ENCODE peak calls at places on chromosomes 3 and 15, in four cellular contexts. N is pancreas, I is AG04450, A is psoas muscle. U is an unnamed sample. For H3K27me3, the result is how much of the 10 kb centered on the place peaks cover.

GRCh38 chr15:38474155-38474757 is 20.3 kb downstream of the FAM98B start:
- DNase-seq in N (no peak), I (no peak), A (no peak), U (no peak)

GRCh38 chr3:79515072-79515471 is 252.7 kb downstream of the ROBO1 start:
- DNase-seq in N (no peak), I (no peak), A (no peak), U (peak)

GRCh38 chr3:2597615-2598014 is 498.9 kb downstream of the CNTN4 start:
- DNase-seq in N (no peak), I (no peak), A (no peak), U (no peak)

GRCh38 chr3:154188416-154188815 is 67.2 kb downstream of the ARHGEF26 start:
- DNase-seq in N (no peak), I (no peak), A (no peak), U (no peak)

GRCh38 chr15:37773111-37773860 is 161.2 kb upstream of the TMCO5A start:
- DNase-seq in N (no peak), I (peak), A (no peak), U (no peak)

GRCh38 chr15:83716605-83717004 is 62.7 kb downstream of the ADAMTSL3 start:
- DNase-seq in N (no peak), I (no peak), A (no peak), U (no peak)

GRCh38 chr3:10547413-10547812 is 42.0 kb upstream of the ATP2B2 start:
- DNase-seq in N (no peak), I (no peak), A (no peak), U (no peak)

GRCh38 chr15:62742409-62743171 is 300.0 kb upstream of the TPM1 start:
- DNase-seq in N (peak), I (peak), A (peak), U (peak)

GRCh38 chr3:188153498-188153948 is 434 bp upstream of the LPP start:
- DNase-seq in N (peak), I (peak), A (peak), U (no peak)

GRCh38 chr15:66661432-66662096 is 40.5 kb upstream of the SMAD6 start:
- DNase-seq in N (no peak), I (no peak), A (peak), U (no peak)

GRCh38 chr3:120587326-120587840 is 8.8 kb upstream of the NDUFB4 start:
- DNase-seq in N (no peak), I (no peak), A (no peak), U (no peak)

GRCh38 chr3:52004158-52004787 is 8.6 kb upstream of the RPL29 start:
- DNase-seq in N (no peak), I (no peak), A (peak), U (peak)

GRCh38 chr3:114418724-114419543 is 125.1 kb downstream of the TIGIT start:
- DNase-seq in N (no peak), I (peak), A (no peak), U (no peak)

GRCh38 chr3:88807471-88808090 is 299.8 kb upstream of the EPHA3 start:
- DNase-seq in N (no peak), I (no peak), A (no peak), U (no peak)

GRCh38 chr3:62186967-62187366 is 186.4 kb downstream of the FEZF2 start:
- DNase-seq in N (no peak), I (no peak), A (no peak), U (no peak)

GRCh38 chr3:153572165-153572564 is 410.1 kb downstream of the RAP2B start:
- DNase-seq in N (no peak), I (no peak), A (no peak), U (no peak)

GRCh38 chr3:184349563-184350470 is 11.6 kb downstream of the CLCN2 start:
- DNase-seq in N (no peak), I (no peak), A (peak), U (no peak)

GRCh38 chr15:52857937-52858336 is 67.8 kb upstream of the ONECUT1 start:
- DNase-seq in N (no peak), I (no peak), A (no peak), U (no peak)

GRCh38 chr15:52856286-52856685 is 66.2 kb upstream of the ONECUT1 start:
- DNase-seq in N (no peak), I (no peak), A (no peak), U (no peak)

GRCh38 chr15:52855157-52855556 is 65.0 kb upstream of the ONECUT1 start:
- DNase-seq in N (no peak), I (no peak), A (no peak), U (no peak)

GRCh38 chr15:52858388-52859176 is 68.4 kb upstream of the ONECUT1 start:
- DNase-seq in N (no peak), I (no peak), A (no peak), U (no peak)

DNA sequence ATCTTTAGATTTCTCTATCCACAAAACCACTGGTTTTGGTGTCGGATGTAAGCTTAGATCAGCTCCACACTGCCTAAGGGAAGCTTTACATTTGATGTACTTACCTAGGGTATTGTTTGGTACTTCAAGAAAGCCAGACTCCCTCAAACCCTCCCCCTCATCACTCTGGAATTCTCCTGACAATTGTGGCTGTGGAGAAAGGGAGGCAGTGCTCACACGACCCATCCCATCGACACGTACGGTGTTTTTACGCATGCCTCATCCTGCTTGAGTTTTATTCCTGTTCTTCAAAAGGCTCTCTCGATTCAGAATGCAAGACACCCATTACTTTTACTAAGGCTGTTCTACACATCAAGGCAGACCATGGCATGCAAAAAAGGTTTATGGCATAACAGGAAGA is 67.3 kb upstream of the ONECUT1 start:
- DNase-seq in N (no peak), I (no peak), A (no peak), U (no peak)
- H3K27ac ChIP-seq in N (no peak), I (no peak), A (no peak), U (no peak)

DNA sequence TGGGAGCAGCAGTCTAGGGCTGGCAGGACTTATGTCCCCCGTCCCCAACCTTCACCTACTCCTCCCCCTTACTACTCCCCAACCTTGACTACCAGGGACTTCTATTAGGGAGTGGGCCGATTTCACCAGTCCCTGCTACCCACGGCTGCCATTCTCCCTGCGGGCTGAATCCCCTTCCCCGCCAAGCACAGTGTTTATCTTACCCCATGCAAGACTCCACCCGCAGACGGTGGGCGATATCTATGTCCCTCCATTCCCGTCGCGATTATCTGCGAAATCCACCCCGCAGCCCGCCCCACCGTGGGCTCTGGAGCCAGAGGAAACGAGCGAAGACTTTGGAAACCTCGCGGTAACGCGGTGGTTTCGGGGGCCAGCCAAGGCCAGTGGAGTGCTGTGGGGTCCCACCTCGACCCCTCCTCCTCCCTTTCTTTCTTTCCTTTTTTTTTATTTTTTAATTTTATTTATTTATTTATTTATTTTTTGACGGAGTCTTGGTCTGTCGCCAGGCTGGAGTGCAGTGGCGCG is 4.7 kb downstream of the ISLR2 start:
- DNase-seq in N (no peak), I (no peak), A (no peak), U (no peak)
- H3K27me3 ChIP-seq in N (under half), I (half or more), A (under half), U (half or more)

GRCh38 chr3:194296448-194296831 is 54.7 kb downstream of the CPN2 start:
- DNase-seq in N (peak), I (no peak), A (no peak), U (no peak)
- H3K4me3 ChIP-seq in N (no peak), I (peak), A (peak), U (peak)

DNA sequence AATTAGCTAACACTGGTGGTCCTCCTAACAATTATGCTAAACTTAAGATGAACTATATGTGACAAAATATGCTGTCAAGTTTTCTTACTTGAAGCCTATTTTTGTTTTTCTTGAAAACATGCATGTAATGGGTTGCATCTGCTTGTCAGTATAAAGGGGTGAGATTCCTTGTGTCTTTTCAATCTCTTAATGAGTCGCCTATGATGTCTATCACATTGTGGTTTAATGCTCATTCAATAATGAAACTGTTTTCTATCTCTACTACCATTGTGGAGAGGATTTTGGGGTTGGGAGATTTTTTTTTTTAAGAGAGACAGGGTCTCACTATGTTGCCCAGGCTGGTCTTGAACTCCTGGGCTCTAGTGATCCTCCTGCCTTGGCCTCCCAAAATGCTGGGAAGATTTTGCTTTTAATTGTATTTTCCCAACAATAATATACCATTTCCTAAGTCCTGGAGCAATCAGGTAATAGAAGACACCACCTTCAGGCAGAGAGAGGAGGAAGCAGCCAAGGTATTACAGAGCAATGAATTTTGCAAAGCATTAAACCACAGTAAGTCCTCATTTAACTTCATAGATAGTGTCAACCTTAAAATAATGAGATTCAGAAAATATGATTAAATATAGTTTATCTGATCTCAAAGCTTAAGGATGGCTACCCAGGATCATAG is 17.4 kb upstream of the TRMT10C start:
- DNase-seq in N (no peak), I (no peak), A (no peak), U (no peak)
- H3K27ac ChIP-seq in N (no peak), I (no peak), A (no peak), U (no peak)

GRCh38 chr3:181724432-181724740 is 12.7 kb downstream of the SOX2 start:
- DNase-seq in N (no peak), I (no peak), A (no peak), U (no peak)
- H3K27me3 ChIP-seq in N (under half), I (half or more), A (half or more), U (half or more)

DNA sequence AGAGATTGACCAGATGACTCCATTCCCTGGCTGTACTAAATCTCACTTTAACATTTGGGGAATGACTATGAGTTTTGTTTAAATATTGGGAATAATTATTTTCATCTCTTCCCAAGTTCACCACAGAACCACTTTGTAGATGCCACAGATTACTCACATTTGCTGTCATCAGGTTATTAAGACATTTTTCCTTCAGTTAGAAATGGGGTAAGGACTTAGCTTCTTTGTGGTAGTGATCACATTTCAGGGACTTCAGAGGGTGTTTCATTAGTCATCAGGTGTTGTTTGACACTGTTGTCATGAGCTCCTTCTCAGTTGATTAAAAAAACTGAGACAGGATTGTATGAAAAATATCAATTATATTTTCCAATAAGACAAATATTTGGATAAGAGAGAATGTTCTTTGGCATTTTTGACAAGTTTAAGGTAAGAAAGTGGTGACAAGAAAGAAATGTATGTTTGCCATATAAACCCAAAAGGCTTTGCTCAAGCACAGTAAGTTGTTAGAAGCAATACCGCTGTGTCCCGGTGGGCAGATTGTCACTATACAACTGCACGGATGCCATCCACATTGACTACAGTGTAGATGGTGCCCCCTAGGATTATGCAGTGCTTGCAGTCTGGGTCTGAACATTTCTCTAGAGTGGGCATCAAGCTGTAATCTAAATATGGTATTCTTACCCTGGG is 22.3 kb downstream of the FBXL2 start:
- DNase-seq in N (no peak), I (no peak), A (no peak), U (no peak)
- H3K4me3 ChIP-seq in N (no peak), I (peak), A (no peak), U (no peak)

DNA sequence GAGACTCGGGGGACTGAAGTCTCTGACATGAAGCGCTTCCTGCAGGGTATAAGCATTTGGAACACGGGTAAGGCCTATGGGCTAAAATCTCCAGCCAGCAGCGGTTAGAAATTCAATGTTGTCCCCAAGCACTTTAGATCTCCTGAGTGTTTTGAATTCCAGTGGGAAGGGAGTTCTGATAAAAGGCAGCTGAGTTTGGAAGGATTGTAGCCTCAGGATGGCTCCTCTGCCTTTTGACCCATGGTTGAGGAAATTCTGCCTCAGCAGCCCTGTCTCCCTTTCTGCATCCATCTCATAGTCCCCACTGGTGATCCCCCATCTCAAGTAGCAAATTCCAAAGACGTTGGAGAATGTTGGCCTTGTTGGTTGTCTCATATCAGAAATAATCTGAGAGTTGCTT is 24.2 kb upstream of the HACD2 start:
- DNase-seq in N (no peak), I (no peak), A (no peak), U (no peak)
- H3K27ac ChIP-seq in N (no peak), I (no peak), A (no peak), U (no peak)

GRCh38 chr3:50204804-50205718 is at the start of gene SLC38A3:
- DNase-seq in N (peak), I (no peak), A (peak), U (no peak)
- H3K27me3 ChIP-seq in N (under half), I (half or more), A (under half), U (under half)

GRCh38 chr15:76668900-76669299 is 236.2 kb downstream of the SCAPER start:
- DNase-seq in N (no peak), I (no peak), A (no peak), U (no peak)

GRCh38 chr15:76664895-76665294 is 240.2 kb downstream of the SCAPER start:
- DNase-seq in N (no peak), I (no peak), A (no peak), U (no peak)

GRCh38 chr15:76664411-76664810 is 240.7 kb downstream of the SCAPER start:
- DNase-seq in N (no peak), I (no peak), A (no peak), U (no peak)

GRCh38 chr15:76667943-76668715 is 237.0 kb downstream of the SCAPER start:
- DNase-seq in N (no peak), I (no peak), A (no peak), U (no peak)

GRCh38 chr15:76663529-76663928 is 241.6 kb downstream of the SCAPER start:
- DNase-seq in N (no peak), I (no peak), A (no peak), U (no peak)
- H3K4me3 ChIP-seq in N (no peak), I (no peak), A (no peak), U (no peak)

U was measured in dorsolateral prefrontal cortex.